ENCODE peak calls at places on chromosomes 5 and 9, in seven cellular contexts. V is Peyer's patch, R is upper lobe of left lung, C is right lobe of liver, W is breast epithelium, S is HCT116, F is lower leg skin. B is an unnamed sample.

GRCh38 chr5:58544195-58544594 is 38.7 kb upstream of the RAB3C start:
- DNase-seq in C (no peak), S (no peak), F (no peak), V (no peak), R (no peak), W (no peak), B (no peak)

GRCh38 chr5:138632900-138633489 is 57.8 kb upstream of the HSPA9 start:
- DNase-seq in C (peak; percentile 68), V (peak; percentile 59), S (peak; percentile 94), W (no peak), F (no peak), R (peak; percentile 49), B (peak; percentile 58)

GRCh38 chr9:25517701-25518100 is 160.5 kb downstream of the TUSC1 start:
- DNase-seq in V (no peak), R (no peak), W (no peak), C (no peak), S (no peak), F (no peak), B (no peak)

GRCh38 chr9:316382-316965 is 101.8 kb downstream of the DOCK8 start:
- DNase-seq in S (no peak), R (no peak), F (no peak), V (no peak), C (no peak), W (no peak), B (peak; percentile 11)

GRCh38 chr5:51380603-51381207 is 2.5 kb upstream of the ISL1 start:
- DNase-seq in F (no peak), S (no peak), R (no peak), V (no peak), C (no peak), W (no peak), B (no peak)

GRCh38 chr9:34375901-34376595 is 650 bp downstream of the MYORG start:
- DNase-seq in R (no peak), W (peak; percentile 52), F (peak; percentile 85), S (no peak), C (peak; percentile 84), V (peak; percentile 87), B (peak; percentile 40)

GRCh38 chr9:23842531-23843129 is 16.6 kb upstream of the ELAVL2 start:
- DNase-seq in V (no peak), S (no peak), F (no peak), W (no peak), R (no peak), C (no peak), B (no peak)

GRCh38 chr5:103472820-103473219 is 89.8 kb downstream of the NUDT12 start:
- DNase-seq in F (no peak), S (no peak), C (no peak), V (no peak), R (no peak), W (no peak), B (peak; percentile 20)

GRCh38 chr9:118038713-118039112 is 334.5 kb downstream of the TLR4 start:
- DNase-seq in F (no peak), C (no peak), V (no peak), R (no peak), W (no peak), S (no peak), B (no peak)

GRCh38 chr9:27151693-27152397 is 42.8 kb downstream of the TEK start:
- DNase-seq in V (no peak), W (no peak), R (no peak), F (no peak), S (no peak), C (no peak), B (no peak)

GRCh38 chr5:158174918-158175663 is 316.1 kb upstream of the CLINT1 start:
- DNase-seq in W (peak; percentile 41), R (no peak), F (peak; percentile 89), S (peak; percentile 24), C (peak; percentile 58), V (peak; percentile 85), B (peak; percentile 36)

GRCh38 chr5:360277-361027 is 38.9 kb downstream of the AHRR start:
- DNase-seq in C (no peak), F (peak; percentile 54), R (no peak), S (no peak), V (no peak), W (peak; percentile 12), B (no peak)

GRCh38 chr9:92970467-92970923 is 23.2 kb downstream of the FGD3 start:
- DNase-seq in R (no peak), F (peak; percentile 66), W (no peak), S (no peak), V (peak; percentile 30), C (no peak), B (no peak)

GRCh38 chr5:173196133-173196952 is 38.7 kb downstream of the NKX2-5 start:
- DNase-seq in W (no peak), R (no peak), C (no peak), F (no peak), V (no peak), S (no peak), B (no peak)

GRCh38 chr5:77326986-77327734 is 116.7 kb downstream of the PDE8B start:
- DNase-seq in R (no peak), V (no peak), C (no peak), F (no peak), W (no peak), S (no peak), B (no peak)

GRCh38 chr5:132872788-132873118 is 715 bp upstream of the LEAP2 start:
- DNase-seq in C (no peak), W (no peak), V (no peak), F (no peak), S (no peak), R (no peak), B (no peak)
- TF ChIP-seq POLR2A in C (no peak), W (no peak), V (no peak), F (no peak), S (no peak), R (no peak), B (no peak)

GRCh38 chr9:135971106-135971766 is 10.1 kb upstream of the UBAC1 start:
- DNase-seq in W (no peak), C (no peak), V (no peak), F (no peak), R (no peak), S (no peak), B (no peak)
- TF ChIP-seq POLR2A in W (no peak), C (no peak), V (no peak), F (no peak), R (no peak), S (no peak), B (no peak)

GRCh38 chr9:137694962-137695875 is 76.4 kb downstream of the EHMT1 start:
- DNase-seq in W (no peak), R (no peak), F (no peak), S (no peak), C (peak; percentile 70), V (peak; percentile 75), B (peak; percentile 68)
- TF ChIP-seq POLR2A in W (no peak), R (no peak), F (no peak), S (no peak), C (no peak), V (no peak), B (no peak)

GRCh38 chr5:124650960-124651662 is 95.3 kb downstream of the ZNF608 start:
- DNase-seq in V (no peak), W (no peak), S (no peak), F (no peak), R (no peak), C (no peak), B (no peak)

GRCh38 chr5:124648902-124649467 is 97.5 kb downstream of the ZNF608 start:
- DNase-seq in F (no peak), W (no peak), V (no peak), S (no peak), C (no peak), R (peak; percentile 13), B (no peak)

GRCh38 chr5:124647393-124647792 is 99.0 kb downstream of the ZNF608 start:
- DNase-seq in C (no peak), W (no peak), F (no peak), S (no peak), V (no peak), R (no peak), B (no peak)

GRCh38 chr5:124651663-124652513 is 94.6 kb downstream of the ZNF608 start:
- DNase-seq in W (peak; percentile 69), R (peak; percentile 95), V (peak; percentile 87), C (peak; percentile 83), S (no peak), F (peak; percentile 94), B (peak; percentile 60)

GRCh38 chr5:124649548-124650501 is 96.6 kb downstream of the ZNF608 start:
- DNase-seq in F (peak; percentile 93), S (no peak), C (peak; percentile 84), R (no peak), W (peak; percentile 55), V (peak; percentile 94), B (peak; percentile 9)
- TF ChIP-seq POLR2A in F (no peak), S (no peak), C (no peak), R (no peak), W (no peak), V (no peak), B (no peak)

GRCh38 chr5:53558966-53559365 is 1.5 kb upstream of the NDUFS4 start:
- DNase-seq in S (no peak), V (no peak), C (no peak), R (no peak), W (no peak), F (no peak), B (no peak)

GRCh38 chr5:53557386-53557785 is 3.1 kb upstream of the NDUFS4 start:
- DNase-seq in S (no peak), F (no peak), C (no peak), V (no peak), W (no peak), R (no peak), B (no peak)

GRCh38 chr5:53560028-53560427 is 411 bp upstream of the NDUFS4 start:
- DNase-seq in V (no peak), F (no peak), S (no peak), W (no peak), C (no peak), R (no peak), B (no peak)

GRCh38 chr5:53556001-53556400 is 4.4 kb upstream of the NDUFS4 start:
- DNase-seq in S (no peak), C (no peak), R (no peak), V (no peak), F (no peak), W (no peak), B (no peak)

GRCh38 chr5:53560506-53561191 is at the start of gene NDUFS4:
- DNase-seq in R (peak; percentile 69), W (peak; percentile 74), C (peak; percentile 82), S (peak; percentile 84), F (peak; percentile 94), V (peak; percentile 93), B (peak; percentile 93)
- TF ChIP-seq POLR2A in R (no peak), W (peak; percentile 41), C (peak; percentile 52), S (peak; percentile 65), F (no peak), V (peak; percentile 60), B (peak; percentile 89)

GRCh38 chr9:125203259-125203658 is 2.9 kb downstream of the RABEPK start:
- DNase-seq in S (no peak), F (no peak), C (no peak), R (no peak), W (no peak), V (no peak), B (no peak)

GRCh38 chr9:125204477-125204876 is 4.1 kb downstream of the RABEPK start:
- DNase-seq in C (no peak), F (no peak), W (no peak), V (no peak), S (no peak), R (no peak), B (no peak)

GRCh38 chr9:125200216-125201047 is at the start of gene RABEPK:
- DNase-seq in V (peak; percentile 96), F (peak; percentile 98), W (peak; percentile 89), R (peak; percentile 99), C (peak; percentile 96), S (peak; percentile 80), B (peak; percentile 91)
- TF ChIP-seq POLR2A in V (peak; percentile 90), F (no peak), W (peak; percentile 70), R (peak; percentile 52), C (peak; percentile 82), S (peak; percentile 74), B (peak; percentile 84)